ENCODE peak calls at places on chromosome 1, in six cellular contexts. One of them, this sample, is unnamed.

GRCh38 chr1:203555046-203555445 is 61.1 kb downstream of the OPTC start:
- DNase-seq in neural progenitor cell: no peak
- DNase-seq in iPS DF 6.9: no peak
- DNase-seq in heart left ventricle: peak
- DNase-seq in CD4-positive, alpha-beta T cell: no peak
- DNase-seq in tibial nerve: no peak
- DNase-seq in this sample: no peak

GRCh38 chr1:61853545-61853944 is 111.3 kb downstream of the PATJ start:
- DNase-seq in neural progenitor cell: no peak
- DNase-seq in iPS DF 6.9: no peak
- DNase-seq in heart left ventricle: no peak
- DNase-seq in CD4-positive, alpha-beta T cell: no peak
- DNase-seq in tibial nerve: no peak
- DNase-seq in this sample: no peak

GRCh38 chr1:85577421-85578320 is 2.9 kb upstream of the CCN1 start:
- DNase-seq in neural progenitor cell: peak
- DNase-seq in iPS DF 6.9: no peak
- DNase-seq in heart left ventricle: peak
- DNase-seq in CD4-positive, alpha-beta T cell: no peak
- DNase-seq in tibial nerve: peak
- DNase-seq in this sample: no peak

GRCh38 chr1:50702395-50702794 is 257.7 kb downstream of the FAF1 start:
- DNase-seq in neural progenitor cell: no peak
- DNase-seq in iPS DF 6.9: no peak
- DNase-seq in heart left ventricle: no peak
- DNase-seq in CD4-positive, alpha-beta T cell: no peak
- DNase-seq in tibial nerve: no peak
- DNase-seq in this sample: no peak

GRCh38 chr1:105891308-105891707 is 1165.2 kb upstream of the PRMT6 start:
- DNase-seq in neural progenitor cell: no peak
- DNase-seq in iPS DF 6.9: no peak
- DNase-seq in heart left ventricle: no peak
- DNase-seq in CD4-positive, alpha-beta T cell: no peak
- DNase-seq in tibial nerve: no peak
- DNase-seq in this sample: no peak

GRCh38 chr1:1020415-1021009 is 592 bp downstream of the AGRN start:
- DNase-seq in neural progenitor cell: peak
- DNase-seq in iPS DF 6.9: no peak
- DNase-seq in heart left ventricle: no peak
- DNase-seq in CD4-positive, alpha-beta T cell: no peak
- DNase-seq in tibial nerve: no peak
- DNase-seq in this sample: no peak

GRCh38 chr1:91021686-91022517 is at the start of gene ZNF644:
- DNase-seq in neural progenitor cell: peak
- DNase-seq in iPS DF 6.9: peak
- DNase-seq in heart left ventricle: peak
- DNase-seq in CD4-positive, alpha-beta T cell: peak
- DNase-seq in tibial nerve: peak
- DNase-seq in this sample: peak

GRCh38 chr1:73800376-73800775 is 397.6 kb downstream of the LRRIQ3 start:
- DNase-seq in neural progenitor cell: no peak
- DNase-seq in iPS DF 6.9: no peak
- DNase-seq in heart left ventricle: no peak
- DNase-seq in CD4-positive, alpha-beta T cell: no peak
- DNase-seq in tibial nerve: no peak
- DNase-seq in this sample: no peak

GRCh38 chr1:247538561-247538960 is 2.3 kb upstream of the OR2C3 start:
- DNase-seq in neural progenitor cell: no peak
- DNase-seq in iPS DF 6.9: no peak
- DNase-seq in heart left ventricle: no peak
- DNase-seq in CD4-positive, alpha-beta T cell: no peak
- DNase-seq in tibial nerve: no peak
- DNase-seq in this sample: no peak

GRCh38 chr1:59332221-59332620 is 35.3 kb downstream of the FGGY start:
- DNase-seq in neural progenitor cell: no peak
- DNase-seq in iPS DF 6.9: no peak
- DNase-seq in heart left ventricle: no peak
- DNase-seq in CD4-positive, alpha-beta T cell: no peak
- DNase-seq in tibial nerve: no peak
- DNase-seq in this sample: no peak

GRCh38 chr1:231233735-231234417 is 7.1 kb upstream of the GNPAT start:
- DNase-seq in neural progenitor cell: no peak
- DNase-seq in iPS DF 6.9: no peak
- DNase-seq in heart left ventricle: no peak
- DNase-seq in CD4-positive, alpha-beta T cell: no peak
- DNase-seq in tibial nerve: no peak
- DNase-seq in this sample: no peak
- H3K27ac ChIP-seq in neural progenitor cell: no peak
- H3K27ac ChIP-seq in iPS DF 6.9: no peak
- H3K27ac ChIP-seq in heart left ventricle: no peak
- H3K27ac ChIP-seq in CD4-positive, alpha-beta T cell: no peak
- H3K27ac ChIP-seq in tibial nerve: no peak
- H3K27ac ChIP-seq in this sample: no peak

GRCh38 chr1:74812180-74812541 is 79.2 kb downstream of the TYW3 start:
- DNase-seq in neural progenitor cell: no peak
- DNase-seq in iPS DF 6.9: no peak
- DNase-seq in heart left ventricle: no peak
- DNase-seq in CD4-positive, alpha-beta T cell: no peak
- DNase-seq in tibial nerve: no peak
- DNase-seq in this sample: no peak

DNA sequence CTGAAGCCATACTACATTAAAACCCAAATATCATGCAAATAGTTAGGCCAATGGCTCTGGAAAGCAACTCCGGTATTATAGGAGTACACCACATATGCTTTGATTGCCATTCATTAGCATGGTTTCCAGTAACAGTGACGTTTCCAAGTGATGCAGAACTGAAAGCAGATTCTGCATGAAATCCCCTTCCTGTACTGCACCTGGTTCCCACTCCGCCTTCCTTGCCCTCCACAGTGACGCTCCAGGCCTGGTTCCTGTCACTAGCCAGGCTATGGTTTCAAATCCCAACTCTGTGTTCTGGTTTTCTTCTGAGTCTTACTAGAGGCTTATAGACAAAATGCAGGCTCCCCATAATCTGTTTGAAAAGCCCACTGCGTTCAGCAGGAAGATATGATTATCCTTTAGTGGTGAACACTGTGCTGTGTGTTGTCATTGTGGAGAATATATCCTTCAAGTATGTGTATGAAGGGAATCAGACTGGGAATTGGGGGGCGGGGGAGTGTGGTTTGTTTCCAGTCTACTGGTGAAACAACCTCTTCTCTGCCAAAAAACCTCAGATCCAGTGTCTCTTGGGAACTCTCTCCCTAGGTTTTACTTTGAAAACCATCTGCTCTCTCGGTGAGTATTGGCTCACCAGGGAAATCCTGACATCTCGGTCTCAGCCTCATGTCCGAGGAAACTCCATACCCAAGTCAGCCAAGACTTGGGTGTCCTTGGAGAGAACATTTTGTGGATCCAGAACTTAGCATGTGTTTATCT is 78.6 kb downstream of the TYW3 start:
- DNase-seq in neural progenitor cell: no peak
- DNase-seq in iPS DF 6.9: no peak
- DNase-seq in heart left ventricle: no peak
- DNase-seq in CD4-positive, alpha-beta T cell: no peak
- DNase-seq in tibial nerve: no peak
- DNase-seq in this sample: no peak
- H3K27ac ChIP-seq in neural progenitor cell: no peak
- H3K27ac ChIP-seq in iPS DF 6.9: no peak
- H3K27ac ChIP-seq in heart left ventricle: no peak
- H3K27ac ChIP-seq in CD4-positive, alpha-beta T cell: no peak
- H3K27ac ChIP-seq in tibial nerve: no peak
- H3K27ac ChIP-seq in this sample: no peak

GRCh38 chr1:116855788-116856187 is 53.9 kb upstream of the PTGFRN start:
- DNase-seq in neural progenitor cell: peak
- DNase-seq in iPS DF 6.9: no peak
- DNase-seq in heart left ventricle: no peak
- DNase-seq in CD4-positive, alpha-beta T cell: no peak
- DNase-seq in tibial nerve: no peak
- DNase-seq in this sample: no peak
- H3K27ac ChIP-seq in neural progenitor cell: no peak
- H3K27ac ChIP-seq in iPS DF 6.9: no peak
- H3K27ac ChIP-seq in heart left ventricle: no peak
- H3K27ac ChIP-seq in CD4-positive, alpha-beta T cell: no peak
- H3K27ac ChIP-seq in tibial nerve: no peak
- H3K27ac ChIP-seq in this sample: no peak

GRCh38 chr1:111739984-111740765 is 980 bp upstream of the INKA2 start:
- DNase-seq in neural progenitor cell: peak
- DNase-seq in iPS DF 6.9: no peak
- DNase-seq in heart left ventricle: peak
- DNase-seq in CD4-positive, alpha-beta T cell: no peak
- DNase-seq in tibial nerve: peak
- DNase-seq in this sample: peak
- H3K27ac ChIP-seq in neural progenitor cell: peak
- H3K27ac ChIP-seq in iPS DF 6.9: no peak
- H3K27ac ChIP-seq in heart left ventricle: peak
- H3K27ac ChIP-seq in CD4-positive, alpha-beta T cell: no peak
- H3K27ac ChIP-seq in tibial nerve: peak
- H3K27ac ChIP-seq in this sample: peak

DNA sequence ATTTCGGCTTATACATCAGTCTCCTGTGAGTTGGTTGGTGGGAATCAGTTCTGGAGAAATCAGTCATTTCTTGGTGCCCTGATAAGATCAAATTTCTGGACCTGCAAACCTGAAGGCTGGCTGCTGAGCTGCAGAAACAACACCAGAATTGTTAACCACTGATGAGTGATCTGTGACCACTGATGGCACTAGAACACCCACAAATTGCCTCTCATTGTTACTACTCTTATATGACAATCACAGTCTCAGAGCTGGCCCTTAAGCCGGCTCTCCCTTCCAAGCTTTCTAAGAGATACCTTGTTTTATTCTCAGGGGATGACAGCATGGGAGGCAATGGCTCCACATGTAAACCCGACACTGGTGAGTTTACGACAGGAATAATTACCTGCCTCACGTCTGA is 1.9 kb downstream of the C1orf162 start:
- DNase-seq in neural progenitor cell: no peak
- DNase-seq in iPS DF 6.9: no peak
- DNase-seq in heart left ventricle: no peak
- DNase-seq in CD4-positive, alpha-beta T cell: no peak
- DNase-seq in tibial nerve: no peak
- DNase-seq in this sample: no peak
- H3K27ac ChIP-seq in neural progenitor cell: no peak
- H3K27ac ChIP-seq in iPS DF 6.9: no peak
- H3K27ac ChIP-seq in heart left ventricle: no peak
- H3K27ac ChIP-seq in CD4-positive, alpha-beta T cell: peak
- H3K27ac ChIP-seq in tibial nerve: peak
- H3K27ac ChIP-seq in this sample: no peak

This sample was measured in substantia nigra.